ENCODE peak calls at places on chromosome 15, in nine cellular contexts. H, Z, F, W, G, O, P, Q and R are unnamed samples.

GRCh38 chr15:84917452-84917851 is 33.0 kb downstream of the SLC28A1 start:
- DNase-seq in H (no peak), Z (no peak), F (no peak), W (no peak), G (no peak), O (no peak), P (no peak), Q (no peak), R (no peak)

GRCh38 chr15:69021895-69022294 is 7.4 kb downstream of the NOX5 start:
- DNase-seq in H (peak; percentile 29), Z (no peak), F (no peak), W (no peak), G (no peak), O (no peak), P (no peak), Q (no peak), R (no peak)

GRCh38 chr15:88015228-88015860 is 241.2 kb downstream of the NTRK3 start:
- DNase-seq in H (no peak), Z (no peak), F (no peak), W (no peak), G (no peak), O (peak; percentile 35), P (peak; percentile 24), Q (no peak), R (no peak)

GRCh38 chr15:25790003-25790660 is 73.0 kb downstream of the ATP10A start:
- DNase-seq in H (peak; percentile 90), Z (peak; percentile 71), F (peak; percentile 98), W (no peak), G (no peak), O (no peak), P (peak; percentile 63), Q (no peak), R (no peak)

GRCh38 chr15:57027596-57027995 is 109.2 kb downstream of the TCF12 start:
- DNase-seq in H (no peak), Z (no peak), F (no peak), W (no peak), G (no peak), O (no peak), P (no peak), Q (no peak), R (no peak)

GRCh38 chr15:79034284-79034683 is 56.3 kb downstream of the RASGRF1 start:
- DNase-seq in H (no peak), Z (no peak), F (no peak), W (no peak), G (no peak), O (no peak), P (no peak), Q (no peak), R (no peak)

GRCh38 chr15:66670698-66671580 is 31.1 kb upstream of the SMAD6 start:
- DNase-seq in H (no peak), Z (no peak), F (no peak), W (peak; percentile 84), G (no peak), O (peak; percentile 94), P (no peak), Q (peak; percentile 90), R (peak; percentile 68)

GRCh38 chr15:80550219-80550909 is 144.7 kb upstream of the ABHD17C start:
- DNase-seq in H (peak; percentile 98), Z (peak; percentile 72), F (peak; percentile 88), W (no peak), G (no peak), O (no peak), P (no peak), Q (no peak), R (peak; percentile 51)

GRCh38 chr15:53230473-53230872 is 440.3 kb upstream of the ONECUT1 start:
- DNase-seq in H (no peak), Z (no peak), F (no peak), W (no peak), G (no peak), O (no peak), P (no peak), Q (no peak), R (no peak)

GRCh38 chr15:27990411-27991338 is 108.4 kb downstream of the OCA2 start:
- DNase-seq in H (no peak), Z (no peak), F (no peak), W (peak; percentile 19), G (no peak), O (no peak), P (no peak), Q (no peak), R (no peak)

GRCh38 chr15:57534279-57534678 is 57.4 kb upstream of the MYZAP start:
- DNase-seq in H (no peak), Z (no peak), F (no peak), W (no peak), G (no peak), O (peak; percentile 72), P (no peak), Q (no peak), R (no peak)

GRCh38 chr15:93152264-93152884 is 63.4 kb upstream of the RGMA start:
- DNase-seq in H (no peak), Z (no peak), F (no peak), W (peak; percentile 41), G (no peak), O (no peak), P (no peak), Q (no peak), R (no peak)

GRCh38 chr15:39578851-39579486 is 1.9 kb upstream of the THBS1 start:
- DNase-seq in H (peak; percentile 52), Z (no peak), F (peak; percentile 42), W (no peak), G (no peak), O (no peak), P (no peak), Q (no peak), R (no peak)

GRCh38 chr15:58463815-58464697 is 32.3 kb downstream of the LIPC start:
- DNase-seq in H (peak; percentile 73), Z (no peak), F (peak; percentile 25), W (no peak), G (no peak), O (no peak), P (no peak), Q (no peak), R (no peak)

GRCh38 chr15:55319537-55320325 is 709 bp downstream of the PIGB start:
- DNase-seq in H (peak; percentile 5), Z (no peak), F (peak; percentile 72), W (peak; percentile 49), G (no peak), O (no peak), P (no peak), Q (no peak), R (peak; percentile 24)

GRCh38 chr15:48965972-48966371 is 2.3 kb upstream of the SHC4 start:
- DNase-seq in H (peak; percentile 78), Z (no peak), F (peak; percentile 85), W (no peak), G (no peak), O (no peak), P (no peak), Q (no peak), R (peak; percentile 86)

GRCh38 chr15:96330064-96330449 is 443 bp upstream of the NR2F2 start:
- DNase-seq in H (peak; percentile 89), Z (peak; percentile 82), F (peak; percentile 95), W (peak; percentile 58), G (peak; percentile 77), O (peak; percentile 71), P (no peak), Q (no peak), R (peak; percentile 76)

GRCh38 chr15:65541231-65541630 is 11.0 kb downstream of the HACD3 start:
- DNase-seq in H (no peak), Z (no peak), F (no peak), W (no peak), G (no peak), O (no peak), P (no peak), Q (no peak), R (no peak)

GRCh38 chr15:89363770-89364169 is 29.1 kb upstream of the POLG start:
- DNase-seq in H (no peak), Z (no peak), F (no peak), W (no peak), G (no peak), O (no peak), P (no peak), Q (no peak), R (no peak)
- H3K27me3 ChIP-seq in H (peaks cover 92% of the 10 kb centered on the region), Z (peaks cover 96% of the 10 kb centered on the region), F (peaks cover 89% of the 10 kb centered on the region), W (peaks cover 81% of the 10 kb centered on the region), G (peaks cover 98% of the 10 kb centered on the region), O (peaks cover 97% of the 10 kb centered on the region), P (peaks cover 100% of the 10 kb centered on the region), Q (no peaks in the 10 kb centered on the region), R (peaks cover 79% of the 10 kb centered on the region)

DNA sequence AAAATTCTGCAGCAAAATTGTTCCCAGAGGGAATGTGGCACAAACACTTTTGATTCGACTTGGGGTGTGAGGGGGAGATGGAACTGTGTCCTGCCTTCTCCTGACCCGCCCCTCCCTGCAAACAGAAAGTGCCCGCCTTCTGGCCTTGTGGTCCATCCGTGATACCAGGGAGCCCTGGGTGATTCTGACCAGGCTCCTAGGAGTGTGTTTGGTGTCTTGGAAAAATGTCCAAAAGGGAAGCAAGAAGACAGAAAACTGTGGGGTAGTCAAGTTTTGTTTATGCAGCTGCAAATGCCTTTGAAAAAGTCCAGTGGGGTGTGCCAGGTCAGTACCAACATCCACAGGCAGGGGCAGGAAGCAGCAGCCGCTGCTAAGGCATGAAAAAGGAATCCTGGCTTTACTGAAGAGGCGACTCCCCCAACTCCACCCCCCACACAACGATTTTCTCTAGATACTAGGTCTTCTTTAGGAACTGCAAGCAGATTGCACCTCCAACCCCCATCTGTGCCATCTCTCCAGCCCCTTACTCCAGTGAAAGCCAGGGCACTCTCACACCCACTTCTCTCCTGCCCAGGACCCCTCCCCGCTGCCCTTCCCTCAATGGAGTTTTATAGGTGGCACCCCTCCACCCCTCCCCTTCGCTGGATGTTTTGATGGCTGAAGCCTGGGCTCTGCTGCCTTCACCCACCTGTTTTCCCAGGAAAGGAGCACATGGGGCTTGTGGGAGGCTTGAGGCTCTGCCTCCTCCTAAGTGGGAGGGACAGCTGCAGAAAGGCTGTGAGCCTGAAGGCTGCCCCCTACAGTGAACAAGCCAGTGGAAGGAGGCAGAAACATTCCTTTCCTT is 82.4 kb upstream of the HERC1 start:
- DNase-seq in H (peak; percentile 53), Z (no peak), F (peak; percentile 58), W (no peak), G (no peak), O (peak; percentile 80), P (no peak), Q (no peak), R (no peak)
- H3K4me1 ChIP-seq in H (peaks cover 7% of the 10 kb centered on the region), Z (peaks cover 4% of the 10 kb centered on the region), F (peaks cover 3% of the 10 kb centered on the region), W (no peaks in the 10 kb centered on the region), G (no peaks in the 10 kb centered on the region), O (peaks cover 4% of the 10 kb centered on the region), P (peaks cover 32% of the 10 kb centered on the region), Q (no peaks in the 10 kb centered on the region), R (peaks cover 10% of the 10 kb centered on the region)

DNA sequence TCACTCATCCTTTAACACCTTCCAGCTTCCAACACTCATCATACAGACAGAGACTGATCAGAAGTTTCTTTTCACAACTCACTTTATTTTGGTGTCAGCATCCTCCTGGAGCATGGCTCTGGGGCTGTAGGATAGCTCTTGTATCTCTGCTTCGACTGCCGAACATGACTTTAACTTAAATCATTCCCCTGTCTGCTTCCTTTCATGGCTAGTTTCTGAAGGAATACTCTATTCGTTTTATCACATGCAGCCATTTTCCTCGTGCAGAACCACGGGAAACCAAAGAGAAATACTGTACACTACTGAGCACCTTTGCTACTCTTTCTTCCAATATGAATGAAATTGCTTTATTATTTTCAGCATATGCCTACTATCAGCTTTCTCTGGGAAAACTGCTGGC is 2.1 kb upstream of the TMOD2 start:
- DNase-seq in H (no peak), Z (no peak), F (no peak), W (no peak), G (no peak), O (no peak), P (no peak), Q (no peak), R (no peak)
- H3K27me3 ChIP-seq in H (peaks cover 30% of the 10 kb centered on the region), Z (peaks cover 71% of the 10 kb centered on the region), F (peaks cover 37% of the 10 kb centered on the region), W (no peaks in the 10 kb centered on the region), G (no peaks in the 10 kb centered on the region), O (peaks cover 19% of the 10 kb centered on the region), P (no peaks in the 10 kb centered on the region), Q (no peaks in the 10 kb centered on the region), R (no peaks in the 10 kb centered on the region)

GRCh38 chr15:77504871-77505270 is 84.2 kb downstream of the HMG20A start:
- DNase-seq in H (no peak), Z (no peak), F (no peak), W (no peak), G (no peak), O (no peak), P (no peak), Q (no peak), R (no peak)
- H3K4me1 ChIP-seq in H (peaks cover 15% of the 10 kb centered on the region), Z (peaks cover 24% of the 10 kb centered on the region), F (peaks cover 22% of the 10 kb centered on the region), W (peaks cover 9% of the 10 kb centered on the region), G (peaks cover 14% of the 10 kb centered on the region), O (peaks cover 9% of the 10 kb centered on the region), P (peaks cover 53% of the 10 kb centered on the region), Q (peaks cover 10% of the 10 kb centered on the region), R (peaks cover 53% of the 10 kb centered on the region)